ENCODE peak calls at places on chromosomes 12 and 14, in six cellular contexts. G, Z, B, R, M and C are unnamed samples.

GRCh38 chr12:78530065-78530765 is 334.4 kb upstream of the SYT1 start:
- DNase-seq in M (peak), Z (peak), B (peak), G (peak), R (no peak), C (peak)

GRCh38 chr12:92034858-92035401 is 110.7 kb downstream of the BTG1 start:
- DNase-seq in B (peak), M (peak), Z (peak), R (no peak), G (no peak), C (no peak)

GRCh38 chr14:81868172-81868571 is 334.5 kb upstream of the SEL1L start:
- DNase-seq in Z (no peak), G (peak), B (no peak), R (no peak), M (no peak), C (no peak)

GRCh38 chr14:62126885-62127478 is 364.8 kb downstream of the SNAPC1 start:
- DNase-seq in B (peak), Z (peak), M (peak), R (no peak), G (no peak), C (peak)

GRCh38 chr14:99995700-99996356 is 69.4 kb upstream of the EVL start:
- DNase-seq in M (peak), Z (peak), G (peak), B (peak), R (peak), C (no peak)

GRCh38 chr14:87975636-87976035 is 17.3 kb downstream of the GALC start:
- DNase-seq in M (peak), R (no peak), B (no peak), G (no peak), Z (peak), C (no peak)

GRCh38 chr14:95871531-95871930 is 5.1 kb upstream of the TUNAR start:
- DNase-seq in B (no peak), Z (no peak), G (no peak), R (no peak), M (no peak), C (no peak)

GRCh38 chr14:88791629-88792571 is 853 bp downstream of the EML5 start:
- DNase-seq in R (no peak), Z (no peak), B (no peak), M (no peak), G (peak), C (peak)

GRCh38 chr12:62128186-62128965 is 131.8 kb upstream of the USP15 start:
- DNase-seq in G (no peak), M (peak), R (no peak), Z (no peak), B (no peak), C (no peak)

GRCh38 chr14:93456356-93456755 is 25.6 kb downstream of the UNC79 start:
- DNase-seq in B (no peak), Z (no peak), M (no peak), G (no peak), R (no peak), C (no peak)

GRCh38 chr14:93709249-93709648 is 79.0 kb downstream of the PRIMA1 start:
- DNase-seq in Z (no peak), M (peak), B (no peak), R (no peak), G (no peak), C (no peak)

GRCh38 chr12:47004634-47005033 is 74.8 kb upstream of the PCED1B start:
- DNase-seq in R (no peak), M (no peak), G (no peak), Z (peak), B (peak), C (no peak)

GRCh38 chr14:53055003-53055402 is 98.1 kb downstream of the DDHD1 start:
- DNase-seq in R (no peak), M (peak), Z (peak), B (peak), G (no peak), C (peak)

GRCh38 chr12:44155349-44155748 is 319.5 kb downstream of the TMEM117 start:
- DNase-seq in G (no peak), M (peak), R (no peak), Z (no peak), B (no peak), C (no peak)

GRCh38 chr12:24948816-24949722 is at the start of gene BCAT1:
- DNase-seq in B (peak), R (peak), Z (peak), M (peak), G (peak), C (peak)

GRCh38 chr14:68627868-68628604 is 164.8 kb downstream of the ZFP36L1 start:
- DNase-seq in B (no peak), Z (no peak), R (peak), M (peak), G (peak), C (peak)

GRCh38 chr12:29519585-29520182 is 22.2 kb upstream of the OVCH1 start:
- DNase-seq in B (peak), Z (peak), M (peak), G (no peak), R (no peak), C (peak)

GRCh38 chr12:32024884-32025599 is 65.8 kb downstream of the RESF1 start:
- DNase-seq in B (no peak), M (no peak), R (no peak), Z (no peak), G (no peak), C (no peak)

GRCh38 chr14:95097385-95097784 is 59.9 kb downstream of the DICER1 start:
- DNase-seq in G (no peak), B (no peak), R (no peak), M (no peak), Z (peak), C (no peak)

GRCh38 chr14:90693413-90693812 is 122.8 kb downstream of the TTC7B start:
- DNase-seq in R (no peak), Z (no peak), G (no peak), M (no peak), B (no peak), C (no peak)

GRCh38 chr12:82210882-82211281 is 147.3 kb downstream of the CCDC59 start:
- DNase-seq in G (no peak), B (no peak), R (no peak), M (no peak), Z (no peak), C (no peak)

GRCh38 chr12:82400819-82401218 is 42.5 kb downstream of the METTL25 start:
- DNase-seq in B (no peak), R (no peak), G (no peak), M (no peak), Z (no peak), C (no peak)

GRCh38 chr12:123986374-123986920 is 13.4 kb downstream of the ZNF664 start:
- DNase-seq in B (no peak), Z (no peak), M (no peak), G (no peak), R (no peak), C (no peak)

GRCh38 chr14:23936084-23936829 is 17.3 kb upstream of the DHRS4 start:
- DNase-seq in G (no peak), Z (no peak), R (no peak), B (no peak), M (no peak), C (no peak)

GRCh38 chr14:105500036-105500725 is 9.1 kb downstream of the TEDC1 start:
- DNase-seq in B (no peak), G (no peak), M (no peak), R (no peak), Z (no peak), C (no peak)

GRCh38 chr12:80815351-80815750 is 98.6 kb downstream of the MYF5 start:
- DNase-seq in Z (peak), B (peak), G (no peak), R (no peak), M (no peak), C (no peak)

GRCh38 chr12:9094512-9095206 is 21.1 kb downstream of the A2M start:
- DNase-seq in B (no peak), R (no peak), M (no peak), G (no peak), Z (no peak), C (no peak)

GRCh38 chr12:19224746-19225145 is 95.2 kb downstream of the PLEKHA5 start:
- DNase-seq in Z (no peak), M (no peak), R (no peak), G (no peak), B (no peak), C (no peak)

GRCh38 chr12:56670836-56671235 is 17.2 kb downstream of the PTGES3 start:
- DNase-seq in B (no peak), Z (no peak), G (no peak), R (no peak), M (peak), C (no peak)

GRCh38 chr14:64253672-64254071 is 40.5 kb downstream of the ESR2 start:
- DNase-seq in M (no peak), B (peak), Z (peak), G (no peak), R (no peak), C (no peak)

GRCh38 chr14:100569734-100570251 is 17.4 kb downstream of the BEGAIN start:
- DNase-seq in B (no peak), M (no peak), R (no peak), G (no peak), Z (no peak), C (no peak)

GRCh38 chr14:104222396-104223036 is 84.1 kb downstream of the KIF26A start:
- DNase-seq in G (no peak), B (no peak), R (no peak), Z (no peak), M (no peak), C (no peak)

GRCh38 chr14:104131968-104132732 is 6.2 kb upstream of the KIF26A start:
- DNase-seq in G (no peak), R (no peak), Z (no peak), B (no peak), M (no peak), C (no peak)

GRCh38 chr12:105922670-105923102 is 216.1 kb downstream of the NUAK1 start:
- DNase-seq in R (no peak), Z (peak), G (no peak), B (peak), M (no peak), C (no peak)

GRCh38 chr14:24710403-24711063 is 76.5 kb upstream of the GZMB start:
- DNase-seq in M (peak), R (no peak), G (peak), B (peak), Z (peak), C (peak)

DNA sequence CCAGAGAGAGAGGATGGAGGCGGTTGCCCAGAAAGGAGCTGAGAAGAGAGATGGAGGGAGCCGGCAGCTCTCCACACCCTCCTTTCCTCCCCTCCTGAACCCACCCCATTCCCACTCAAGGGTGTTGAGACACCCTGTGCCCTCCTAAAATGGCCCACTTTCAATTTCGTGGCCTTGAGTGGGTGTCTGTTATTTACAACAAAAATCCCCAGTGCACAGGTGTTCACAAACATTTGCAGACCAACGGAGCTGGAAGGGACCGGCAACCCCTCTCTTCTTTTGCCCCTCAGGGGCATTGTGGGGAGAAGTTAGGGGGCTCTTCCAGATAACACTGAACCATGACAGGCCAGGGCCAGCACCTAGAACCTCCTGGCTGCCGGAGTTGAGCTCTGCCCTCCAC is 296.1 kb downstream of the DPF3 start:
- DNase-seq in R (no peak), B (no peak), G (no peak), M (no peak), Z (no peak), C (no peak)
- H2AFZ ChIP-seq in R (no peak), B (no peak), G (no peak), M (no peak), Z (no peak), C (no peak)

DNA sequence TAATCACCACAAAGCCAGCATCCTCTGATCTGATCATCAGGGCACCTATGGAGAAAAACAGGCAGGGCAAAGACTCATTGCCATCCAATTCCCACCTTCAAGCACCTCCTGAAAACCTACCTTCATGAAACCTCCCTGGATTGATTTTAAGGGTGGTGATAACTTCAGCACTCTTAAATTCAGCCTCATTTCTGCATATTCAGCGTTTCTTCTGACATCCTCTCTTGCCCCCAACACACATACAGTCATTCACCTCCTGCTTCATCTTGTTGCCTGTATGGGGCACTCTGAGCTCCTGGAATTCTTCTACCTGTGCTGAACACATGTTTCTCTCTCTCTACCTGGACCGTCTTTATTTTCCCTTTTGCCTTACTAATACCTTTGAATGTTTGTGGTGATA is 6.9 kb downstream of the FGF23 start:
- DNase-seq in Z (no peak), R (no peak), B (no peak), M (no peak), G (no peak), C (no peak)
- H4K91ac ChIP-seq in Z (no peak), R (no peak), B (no peak), M (no peak), G (no peak), C (no peak)

DNA sequence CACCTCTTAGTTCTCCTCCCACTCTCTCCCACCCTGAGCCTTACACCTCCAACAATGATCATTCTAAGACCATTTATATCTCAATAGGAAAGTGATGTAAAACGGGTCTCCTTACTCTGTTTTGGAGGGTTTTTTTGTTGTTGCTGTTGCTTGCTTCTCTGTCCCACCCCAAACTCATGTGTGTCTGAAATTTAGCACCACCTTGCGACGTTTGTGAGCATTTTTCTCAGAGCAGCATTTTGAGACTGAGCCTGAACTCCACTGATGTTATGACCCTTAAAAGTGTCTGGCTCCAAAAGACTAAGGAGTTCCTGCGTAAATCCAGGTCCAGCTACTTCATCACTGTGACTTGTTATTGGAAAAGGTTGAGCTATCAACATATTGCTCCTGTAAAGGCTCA is 155.0 kb downstream of the DAD1 start:
- DNase-seq in B (no peak), M (peak), R (no peak), G (no peak), Z (no peak), C (no peak)
- H2AFZ ChIP-seq in B (no peak), M (no peak), R (peak), G (no peak), Z (no peak), C (no peak)

GRCh38 chr12:49582840-49583239 is 14.9 kb upstream of the MCRS1 start:
- DNase-seq in Z (peak), M (no peak), G (no peak), R (no peak), B (no peak), C (no peak)
- H4K91ac ChIP-seq in Z (no peak), M (no peak), G (no peak), R (no peak), B (no peak), C (no peak)

DNA sequence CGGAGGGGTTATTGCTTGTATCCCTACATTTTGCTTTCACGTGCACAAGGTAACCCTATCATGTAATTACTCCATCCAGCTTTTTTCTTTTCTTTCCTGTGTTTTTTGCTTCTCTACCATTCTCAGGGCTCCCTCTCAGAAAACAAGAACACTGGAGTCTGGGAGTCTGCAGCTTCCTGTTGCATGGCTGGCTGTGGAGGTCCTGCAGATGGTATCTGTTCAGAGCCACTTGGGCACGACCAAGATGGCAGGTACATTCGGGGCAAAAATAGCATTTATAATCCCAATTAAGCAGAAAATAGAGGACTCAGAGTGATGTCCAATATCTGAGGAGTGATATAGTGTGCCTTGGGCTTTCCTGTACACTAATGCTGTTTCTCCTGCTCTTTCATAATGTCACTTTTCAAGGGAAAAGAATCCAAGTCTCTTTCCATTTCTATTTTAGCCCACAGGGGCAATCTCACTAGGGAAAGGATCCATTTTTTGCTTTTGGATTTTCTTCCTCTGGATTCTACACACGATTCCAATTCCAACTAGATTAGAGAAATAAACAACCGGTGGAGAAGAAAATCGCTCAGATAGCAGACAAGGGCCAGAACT is 3.2 kb upstream of the NUMB start:
- DNase-seq in Z (no peak), B (peak), R (no peak), G (no peak), M (no peak), C (no peak)
- H2AFZ ChIP-seq in Z (peak), B (no peak), R (peak), G (peak), M (no peak), C (peak)

GRCh38 chr14:73751157-73751691 is 37.0 kb upstream of the PNMA1 start:
- DNase-seq in M (no peak), B (no peak), Z (no peak), R (no peak), G (peak), C (no peak)
- H4K91ac ChIP-seq in M (no peak), B (no peak), Z (no peak), R (no peak), G (no peak), C (no peak)

GRCh38 chr14:59154383-59154782 is 34.1 kb upstream of the DAAM1 start:
- DNase-seq in B (no peak), R (no peak), G (no peak), M (no peak), Z (no peak), C (no peak)

GRCh38 chr14:59146941-59147470 is 41.5 kb upstream of the DAAM1 start:
- DNase-seq in Z (no peak), M (no peak), G (no peak), B (no peak), R (no peak), C (no peak)

GRCh38 chr14:59146484-59146883 is 42.0 kb upstream of the DAAM1 start:
- DNase-seq in G (no peak), R (no peak), Z (no peak), B (no peak), M (no peak), C (no peak)

GRCh38 chr14:59148334-59148900 is 40.0 kb upstream of the DAAM1 start:
- DNase-seq in M (peak), R (no peak), Z (no peak), G (no peak), B (no peak), C (no peak)

GRCh38 chr14:59150990-59151389 is 37.5 kb upstream of the DAAM1 start:
- DNase-seq in R (no peak), B (no peak), G (no peak), M (no peak), Z (no peak), C (no peak)
- H2AFZ ChIP-seq in R (no peak), B (no peak), G (no peak), M (no peak), Z (no peak), C (no peak)

DNA sequence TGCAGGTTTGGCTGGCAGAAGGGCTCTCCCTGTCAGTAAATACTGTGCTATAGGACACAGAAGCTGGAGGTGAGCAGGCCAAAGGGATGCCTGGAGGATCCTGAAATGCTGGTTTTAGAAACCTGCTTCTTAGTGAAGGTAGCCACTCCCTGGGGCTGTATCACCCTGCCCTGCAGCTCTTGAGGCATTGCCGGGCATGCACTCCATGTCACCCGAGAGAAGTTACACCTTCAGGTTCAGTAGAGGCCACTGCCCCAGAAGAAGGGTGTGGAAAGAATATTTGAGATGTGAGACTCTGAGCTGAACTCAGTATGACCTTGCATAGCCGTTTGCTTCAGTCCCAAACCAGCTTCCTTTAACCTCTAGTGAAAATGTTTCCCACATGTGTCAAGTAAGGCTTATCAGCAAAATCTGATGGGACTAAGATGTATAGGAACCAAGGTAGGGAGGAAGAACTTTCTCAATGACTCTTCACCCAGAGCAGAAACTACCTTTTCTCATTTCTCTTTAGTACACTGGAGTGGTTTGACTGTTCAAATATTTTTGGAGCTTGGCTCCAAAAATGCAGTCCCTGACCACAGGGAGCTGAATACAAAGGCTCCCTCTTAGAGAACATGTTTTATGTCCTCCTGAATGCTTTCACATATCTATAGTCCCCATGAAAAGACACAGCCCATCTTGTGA is 164.5 kb upstream of the DYRK2 start:
- DNase-seq in G (no peak), Z (no peak), M (peak), B (no peak), R (no peak), C (no peak)
- H4K91ac ChIP-seq in G (no peak), Z (no peak), M (no peak), B (no peak), R (no peak), C (no peak)

GRCh38 chr12:126989532-126989931 is 1277.4 kb upstream of the TMEM132C start:
- DNase-seq in G (no peak), R (no peak), B (no peak), M (no peak), Z (no peak), C (no peak)
- H2AFZ ChIP-seq in G (no peak), R (no peak), B (no peak), M (no peak), Z (no peak), C (no peak)